ENCODE peak calls at places on chromosomes 6 and 20, in seven cellular contexts. V is CD8-positive, alpha-beta T cell; Z is AG04450; P is AG08396; G is T-cell; K is heart right ventricle; L is epithelial cell of esophagus. W is an unnamed sample.
A peak's percentile ranks its signal among the peaks of the same experiment; 100 is the strongest.

GRCh38 chr6:137637161-137637560 is 143.0 kb upstream of the OLIG3 start:
- DNase-seq in V (no peak), Z (peak; percentile 85), P (peak; percentile 68), G (no peak), K (no peak), L (peak; percentile 81), W (peak; percentile 58)

GRCh38 chr20:58891076-58891685 is 38.7 kb downstream of the GNAS start:
- DNase-seq in V (peak; percentile 74), Z (no peak), P (peak; percentile 82), G (peak; percentile 63), K (peak; percentile 83), L (peak; percentile 70), W (peak; percentile 94)

GRCh38 chr6:169984181-169985120 is 233.0 kb downstream of the ERMARD start:
- DNase-seq in V (no peak), Z (no peak), P (no peak), G (no peak), K (no peak), L (no peak), W (no peak)

GRCh38 chr6:107870379-107870778 is 46.3 kb upstream of the SCML4 start:
- DNase-seq in V (no peak), Z (no peak), P (peak; percentile 35), G (no peak), K (no peak), L (peak; percentile 49), W (no peak)

GRCh38 chr6:118890997-118891790 is 2.8 kb upstream of the ASF1A start:
- DNase-seq in V (no peak), Z (no peak), P (no peak), G (no peak), K (no peak), L (no peak), W (no peak)

GRCh38 chr6:28635547-28636158 is 110.0 kb downstream of the GPX5 start:
- DNase-seq in V (no peak), Z (no peak), P (no peak), G (no peak), K (no peak), L (no peak), W (no peak)

GRCh38 chr6:48426636-48427035 is 315.6 kb upstream of the PTCHD4 start:
- DNase-seq in V (no peak), Z (peak; percentile 50), P (peak; percentile 29), G (no peak), K (no peak), L (peak; percentile 63), W (no peak)

GRCh38 chr20:37310951-37311350 is 21.5 kb downstream of the MANBAL start:
- DNase-seq in V (no peak), Z (no peak), P (no peak), G (no peak), K (no peak), L (no peak), W (no peak)

GRCh38 chr6:8194499-8194898 is 92.2 kb upstream of the EEF1E1 start:
- DNase-seq in V (no peak), Z (no peak), P (no peak), G (no peak), K (no peak), L (no peak), W (no peak)

GRCh38 chr6:147508073-147508870 is at the start of gene SAMD5:
- DNase-seq in V (no peak), Z (peak; percentile 16), P (peak; percentile 88), G (no peak), K (peak; percentile 31), L (peak; percentile 64), W (peak; percentile 88)

GRCh38 chr20:35004749-35005462 is 49.2 kb downstream of the MYH7B start:
- DNase-seq in V (no peak), Z (no peak), P (no peak), G (no peak), K (no peak), L (no peak), W (no peak)

GRCh38 chr20:47713941-47714450 is 71.3 kb downstream of the SULF2 start:
- DNase-seq in V (no peak), Z (no peak), P (no peak), G (no peak), K (peak; percentile 32), L (no peak), W (no peak)

GRCh38 chr6:66094615-66095014 is 387.6 kb upstream of the EYS start:
- DNase-seq in V (no peak), Z (no peak), P (no peak), G (no peak), K (no peak), L (no peak), W (no peak)

GRCh38 chr20:33647603-33648395 is 14.3 kb upstream of the C20orf144 start:
- DNase-seq in V (no peak), Z (no peak), P (peak; percentile 86), G (no peak), K (no peak), L (no peak), W (no peak)

GRCh38 chr20:5008743-5009142 is 7.4 kb upstream of the SLC23A2 start:
- DNase-seq in V (no peak), Z (no peak), P (no peak), G (no peak), K (peak; percentile 5), L (peak; percentile 92), W (no peak)

GRCh38 chr6:1481326-1481725 is 92.0 kb downstream of the FOXF2 start:
- DNase-seq in V (no peak), Z (peak; percentile 47), P (peak; percentile 86), G (no peak), K (no peak), L (peak; percentile 58), W (no peak)

GRCh38 chr20:45958593-45958992 is 13.4 kb downstream of the ZNF335 start:
- DNase-seq in V (no peak), Z (no peak), P (no peak), G (no peak), K (no peak), L (no peak), W (no peak)

GRCh38 chr6:54248994-54249393 is 59.2 kb upstream of the TINAG start:
- DNase-seq in V (no peak), Z (no peak), P (no peak), G (no peak), K (no peak), L (no peak), W (no peak)

GRCh38 chr6:40999498-41000070 is 39.4 kb downstream of the UNC5CL start:
- DNase-seq in V (no peak), Z (no peak), P (peak; percentile 51), G (no peak), K (peak; percentile 64), L (peak; percentile 20), W (peak; percentile 63)

GRCh38 chr6:142857609-142858195 is 87.3 kb downstream of the HIVEP2 start:
- DNase-seq in V (peak; percentile 47), Z (no peak), P (no peak), G (no peak), K (no peak), L (no peak), W (no peak)

GRCh38 chr6:4091926-4092325 is 13.0 kb upstream of the FAM217A start:
- DNase-seq in V (no peak), Z (no peak), P (no peak), G (no peak), K (no peak), L (no peak), W (peak; percentile 65)

GRCh38 chr20:51931321-51931720 is 129.0 kb upstream of the SALL4 start:
- DNase-seq in V (no peak), Z (no peak), P (no peak), G (no peak), K (no peak), L (no peak), W (peak; percentile 35)

GRCh38 chr20:37376324-37376723 is 30.4 kb downstream of the SRC start:
- DNase-seq in V (no peak), Z (no peak), P (no peak), G (no peak), K (no peak), L (no peak), W (no peak)

GRCh38 chr20:36346256-36346655 is 40.1 kb downstream of the DLGAP4 start:
- DNase-seq in V (no peak), Z (no peak), P (no peak), G (no peak), K (no peak), L (no peak), W (no peak)

GRCh38 chr6:111322145-111322544 is 160.9 kb downstream of the REV3L start:
- DNase-seq in V (no peak), Z (no peak), P (no peak), G (no peak), K (no peak), L (no peak), W (no peak)

GRCh38 chr6:75374913-75375530 is 90.4 kb upstream of the TMEM30A start:
- DNase-seq in V (no peak), Z (no peak), P (no peak), G (no peak), K (no peak), L (no peak), W (no peak)

GRCh38 chr6:31579119-31579505 is 3.1 kb downstream of the LTB start:
- DNase-seq in V (no peak), Z (no peak), P (no peak), G (no peak), K (no peak), L (no peak), W (no peak)

GRCh38 chr6:106547053-106547414 is 82.3 kb downstream of the RTN4IP1 start:
- DNase-seq in V (no peak), Z (no peak), P (no peak), G (no peak), K (no peak), L (peak; percentile 52), W (no peak)

GRCh38 chr20:63224272-63225081 is 8.5 kb upstream of the YTHDF1 start:
- DNase-seq in V (no peak), Z (no peak), P (peak; percentile 57), G (no peak), K (peak; percentile 31), L (peak; percentile 55), W (peak; percentile 66)

GRCh38 chr6:85923013-85923430 is 280.3 kb upstream of the SYNCRIP start:
- DNase-seq in V (no peak), Z (peak; percentile 6), P (peak; percentile 37), G (no peak), K (no peak), L (peak; percentile 82), W (peak; percentile 83)

GRCh38 chr6:126537437-126537836 is 197.5 kb downstream of the CENPW start:
- DNase-seq in V (no peak), Z (no peak), P (no peak), G (no peak), K (no peak), L (no peak), W (no peak)

GRCh38 chr6:166942393-166943168 is 13.8 kb downstream of the RNASET2 start:
- DNase-seq in V (no peak), Z (no peak), P (no peak), G (peak; percentile 51), K (no peak), L (no peak), W (peak; percentile 45)

GRCh38 chr6:85385636-85386315 is 64.1 kb upstream of the NT5E start:
- DNase-seq in V (no peak), Z (no peak), P (no peak), G (no peak), K (no peak), L (no peak), W (no peak)

W was measured in hepatocyte.